ENCODE peak calls at places on chromosomes 12 and 14, in ten cellular contexts. W is left ventricle myocardium superior; M is right cardiac atrium; C is PC-3; D is H9; O is hepatic stellate cell; V is A549; Y is stimulated activated CD8-positive, alpha-beta memory T cell treated with anti-CD3 and anti-CD28 coated beads, Interleukin-12 subunit alpha, Interleukin-12 subunit beta, amount 100 ng/mL, for 1 hour; G is activated CD4-positive, alpha-beta T cell treated with anti-CD3 and anti-CD28 coated beads, Interleukin-2, amount 10 ng/mL, durations not matched to agents 7 days and 5 days; E is stimulated activated CD4-positive, alpha-beta T cell treated with anti-CD3 and anti-CD28 coated beads, Interleukin-4, amount 100 ng/mL, for 1 hour. H is an unnamed sample.

GRCh38 chr14:75044322-75044721 is 6.9 kb downstream of the MLH3 start:
- DNase-seq in V (no peak), C (peak), G (no peak), M (no peak), E (no peak), Y (no peak), D (no peak), O (peak), W (no peak), H (no peak)

GRCh38 chr12:67042697-67043131 is 226.4 kb upstream of the CAND1 start:
- DNase-seq in D (peak), O (no peak), Y (no peak), M (no peak), E (no peak), W (no peak), C (peak), G (no peak), V (peak), H (no peak)

GRCh38 chr14:81222694-81223093 is 1.9 kb upstream of the GTF2A1 start:
- DNase-seq in Y (no peak), M (no peak), C (no peak), O (no peak), W (no peak), E (no peak), V (no peak), D (no peak), G (no peak), H (no peak)

GRCh38 chr14:101808020-101808641 is 46.6 kb downstream of the PPP2R5C start:
- DNase-seq in M (no peak), W (no peak), V (peak), C (no peak), E (no peak), Y (no peak), O (no peak), G (no peak), D (peak), H (no peak)

GRCh38 chr14:59028476-59029202 is 159.8 kb upstream of the DAAM1 start:
- DNase-seq in E (peak), W (peak), M (peak), V (peak), Y (no peak), G (peak), C (peak), O (peak), D (peak), H (peak)

GRCh38 chr12:4809013-4809448 is 88.8 kb downstream of the GALNT8 start:
- DNase-seq in E (peak), O (no peak), V (no peak), M (peak), C (no peak), Y (no peak), D (peak), W (no peak), G (no peak), H (no peak)

GRCh38 chr14:101128478-101129450 is 225.2 kb upstream of the RTL1 start:
- DNase-seq in Y (no peak), M (no peak), W (no peak), G (no peak), O (no peak), C (no peak), D (peak), E (no peak), V (no peak), H (peak)

GRCh38 chr14:91237219-91237618 is 7.3 kb downstream of the GPR68 start:
- DNase-seq in M (no peak), D (no peak), V (no peak), G (no peak), W (no peak), E (no peak), C (no peak), Y (no peak), O (peak), H (no peak)

GRCh38 chr14:95065411-95065810 is 91.9 kb downstream of the DICER1 start:
- DNase-seq in E (no peak), G (no peak), W (no peak), V (no peak), C (no peak), M (no peak), O (no peak), D (no peak), Y (no peak), H (no peak)

GRCh38 chr12:90460681-90461080 is 494.3 kb downstream of the CCER1 start:
- DNase-seq in G (no peak), W (no peak), E (no peak), D (no peak), O (no peak), Y (no peak), C (no peak), V (no peak), M (no peak), H (no peak)

GRCh38 chr12:127785535-127785934 is 481.4 kb upstream of the TMEM132C start:
- DNase-seq in E (no peak), V (no peak), Y (no peak), W (no peak), D (no peak), G (no peak), O (peak), M (no peak), C (peak), H (no peak)

GRCh38 chr12:30822385-30823139 is 67.8 kb upstream of the CAPRIN2 start:
- DNase-seq in O (peak), Y (no peak), E (peak), V (peak), W (peak), C (no peak), M (peak), D (peak), G (peak), H (peak)

GRCh38 chr12:32896438-32897275 is at the start of gene PKP2:
- DNase-seq in C (peak), G (peak), E (peak), Y (no peak), V (peak), O (no peak), M (peak), D (peak), W (peak), H (peak)

GRCh38 chr12:130764073-130764472 is 48.0 kb upstream of the RIMBP2 start:
- DNase-seq in M (no peak), W (no peak), E (no peak), V (no peak), Y (no peak), G (peak), D (no peak), O (no peak), C (peak), H (no peak)

GRCh38 chr12:121107681-121108080 is 25.0 kb upstream of the P2RX7 start:
- DNase-seq in Y (no peak), V (no peak), D (no peak), G (no peak), E (no peak), O (no peak), C (no peak), W (no peak), M (no peak), H (no peak)

GRCh38 chr12:22729898-22730443 is 105.0 kb downstream of the ETNK1 start:
- DNase-seq in W (no peak), C (no peak), E (no peak), D (no peak), G (no peak), Y (no peak), O (peak), M (no peak), V (no peak), H (no peak)

GRCh38 chr14:99578541-99579044 is 25.4 kb downstream of the CCDC85C start:
- DNase-seq in M (peak), Y (no peak), E (no peak), V (no peak), W (peak), G (no peak), C (peak), D (no peak), O (peak), H (no peak)

H was measured in kidney.